ENCODE peak calls at places on chromosomes 1 and 21, in four cellular contexts. M, L, D and K are unnamed samples.

GRCh38 chr1:84069236-84069845 is 70.4 kb upstream of the TTLL7 start:
- DNase-seq in M (peak; percentile 72), L (peak; percentile 28), D (no peak), K (peak; percentile 58)

GRCh38 chr1:181608951-181609350 is 125.6 kb downstream of the CACNA1E start:
- DNase-seq in M (peak; percentile 48), L (no peak), D (no peak), K (no peak)

GRCh38 chr1:160375788-160376524 is 9.1 kb downstream of the NHLH1 start:
- DNase-seq in M (peak; percentile 71), L (no peak), D (no peak), K (peak; percentile 62)

GRCh38 chr1:2975466-2976179 is 45.6 kb upstream of the ACTRT2 start:
- DNase-seq in M (no peak), L (no peak), D (no peak), K (no peak)

GRCh38 chr1:160291248-160292220 is 6.6 kb upstream of the PEX19 start:
- DNase-seq in M (peak; percentile 79), L (peak; percentile 37), D (peak; percentile 70), K (peak; percentile 75)

GRCh38 chr1:157162345-157162744 is 24.1 kb upstream of the ETV3 start:
- DNase-seq in M (peak; percentile 88), L (no peak), D (no peak), K (no peak)

GRCh38 chr1:187306671-187307415 is 478.1 kb downstream of the PLA2G4A start:
- DNase-seq in M (no peak), L (no peak), D (no peak), K (no peak)

GRCh38 chr1:115179397-115179835 is 90.1 kb upstream of the TSPAN2 start:
- DNase-seq in M (no peak), L (peak; percentile 81), D (peak; percentile 98), K (no peak)

DNA sequence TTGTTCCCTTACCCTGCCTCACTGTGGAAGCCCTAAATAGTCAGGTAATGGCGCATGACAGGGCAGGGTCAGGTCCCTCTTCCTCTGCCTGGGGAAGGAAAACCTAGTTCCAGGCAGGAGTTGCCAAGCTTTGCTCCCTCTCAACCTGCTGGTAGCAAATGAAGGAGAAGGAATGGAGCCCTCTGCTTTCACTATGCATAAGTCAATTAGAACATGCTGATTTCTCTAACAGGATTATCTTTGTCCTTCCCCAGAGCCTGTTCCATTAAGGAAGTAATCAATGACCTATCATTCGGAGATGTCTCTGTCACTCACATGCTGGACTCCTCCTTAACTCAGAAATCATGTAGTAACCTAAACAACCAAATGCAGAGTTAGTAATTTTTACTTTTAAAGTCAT is 161.8 kb upstream of the NFIA start:
- DNase-seq in M (no peak), L (no peak), D (no peak), K (no peak)
- H2AFZ ChIP-seq in M (no peak overlapping the region), L (no peak overlapping the region), D (no peak overlapping the region), K (no peak overlapping the region)

GRCh38 chr1:151512801-151513625 is 1.8 kb downstream of the CGN start:
- DNase-seq in M (peak; percentile 87), L (no peak), D (no peak), K (no peak)
- TF ChIP-seq CTCF in M (no peak), L (no peak), D (no peak), K (no peak)

GRCh38 chr21:32233055-32233546 is 45.7 kb downstream of the MIS18A start:
- DNase-seq in M (no peak), L (no peak), D (peak; percentile 5), K (no peak)

GRCh38 chr21:32240708-32241433 is 38.0 kb downstream of the MIS18A start:
- DNase-seq in M (no peak), L (no peak), D (peak; percentile 54), K (no peak)

GRCh38 chr21:32233722-32234301 is 45.0 kb downstream of the MIS18A start:
- DNase-seq in M (no peak), L (no peak), D (no peak), K (no peak)

GRCh38 chr21:32238063-32238462 is 40.8 kb downstream of the MIS18A start:
- DNase-seq in M (no peak), L (no peak), D (no peak), K (no peak)

DNA sequence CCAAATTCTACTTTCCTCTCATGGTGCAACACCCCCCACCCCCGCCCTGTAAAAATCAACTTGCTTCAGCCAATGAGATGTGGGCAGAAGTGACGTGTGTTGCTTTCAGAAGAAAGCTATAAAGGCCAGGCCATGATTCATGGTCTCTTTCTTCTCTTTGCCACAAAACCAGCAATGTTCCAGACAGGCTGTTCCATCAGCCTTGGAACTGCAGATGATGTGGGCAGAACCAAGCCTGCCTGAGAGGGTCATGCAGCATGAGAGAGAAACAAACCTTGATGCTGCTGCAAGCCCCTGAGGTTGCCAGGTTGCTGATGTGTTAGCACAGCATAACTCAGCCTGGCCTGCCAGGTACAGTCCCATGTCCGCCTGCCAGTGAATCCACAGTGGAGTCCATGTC is 41.8 kb downstream of the MIS18A start:
- DNase-seq in M (no peak), L (no peak), D (no peak), K (no peak)
- H3K4me1 ChIP-seq in M (no peaks in the 10 kb centered on the region), L (no peaks in the 10 kb centered on the region), D (peaks cover 13% of the 10 kb centered on the region), K (no peaks in the 10 kb centered on the region)

GRCh38 chr1:205631010-205631726 is 643 bp downstream of the ELK4 start:
- DNase-seq in M (peak; percentile 95), L (peak; percentile 43), D (peak; percentile 76), K (peak; percentile 95)
- H2AFZ ChIP-seq in M (no peak overlapping the region), L (no peak overlapping the region), D (peak overlapping the region; percentile 93), K (no peak overlapping the region)